ENCODE peak calls at places on chromosome 14, in nine cellular contexts. One of them, this sample, is unnamed.

GRCh38 chr14:103558071-103558882 is 4.2 kb downstream of the BAG5 start:
- DNase-seq in left kidney: peak; percentile 89
- DNase-seq in M059J: peak; percentile 91
- DNase-seq in CD8-positive, alpha-beta T cell: no peak
- DNase-seq in G401: no peak
- DNase-seq in naive B cell: no peak
- DNase-seq in NCI-H2171 treated with DMSO at 0.1 percent for 48 hours: no peak
- DNase-seq in T follicular helper cell: no peak
- DNase-seq in amniotic epithelial cell: peak; percentile 97
- DNase-seq in this sample: no peak

GRCh38 chr14:61503167-61503801 is 181.9 kb downstream of the PRKCH start:
- DNase-seq in naive B cell: peak; percentile 83
- DNase-seq in M059J: peak; percentile 50
- DNase-seq in amniotic epithelial cell: peak; percentile 62
- DNase-seq in left kidney: no peak
- DNase-seq in T follicular helper cell: peak; percentile 53
- DNase-seq in G401: no peak
- DNase-seq in CD8-positive, alpha-beta T cell: peak; percentile 62
- DNase-seq in NCI-H2171 treated with DMSO at 0.1 percent for 48 hours: peak; percentile 56
- DNase-seq in this sample: no peak

GRCh38 chr14:54475911-54476310 is 12.9 kb downstream of the GMFB start:
- DNase-seq in G401: peak; percentile 20
- DNase-seq in CD8-positive, alpha-beta T cell: no peak
- DNase-seq in NCI-H2171 treated with DMSO at 0.1 percent for 48 hours: no peak
- DNase-seq in naive B cell: no peak
- DNase-seq in T follicular helper cell: no peak
- DNase-seq in left kidney: no peak
- DNase-seq in amniotic epithelial cell: no peak
- DNase-seq in M059J: no peak
- DNase-seq in this sample: no peak

GRCh38 chr14:100305446-100306255 is 593 bp downstream of the SLC25A29 start:
- DNase-seq in M059J: no peak
- DNase-seq in CD8-positive, alpha-beta T cell: peak; percentile 69
- DNase-seq in NCI-H2171 treated with DMSO at 0.1 percent for 48 hours: peak; percentile 43
- DNase-seq in left kidney: peak; percentile 71
- DNase-seq in T follicular helper cell: peak; percentile 32
- DNase-seq in G401: no peak
- DNase-seq in naive B cell: peak; percentile 28
- DNase-seq in amniotic epithelial cell: no peak
- DNase-seq in this sample: peak; percentile 61

GRCh38 chr14:65164068-65164824 is 61.9 kb upstream of the MAX start:
- DNase-seq in naive B cell: peak; percentile 53
- DNase-seq in amniotic epithelial cell: peak; percentile 40
- DNase-seq in M059J: peak; percentile 58
- DNase-seq in CD8-positive, alpha-beta T cell: peak; percentile 44
- DNase-seq in NCI-H2171 treated with DMSO at 0.1 percent for 48 hours: peak; percentile 71
- DNase-seq in T follicular helper cell: peak; percentile 20
- DNase-seq in left kidney: peak; percentile 73
- DNase-seq in G401: peak; percentile 78
- DNase-seq in this sample: peak; percentile 69

GRCh38 chr14:52265248-52265647 is 2.2 kb upstream of the PTGDR start:
- DNase-seq in T follicular helper cell: no peak
- DNase-seq in left kidney: no peak
- DNase-seq in NCI-H2171 treated with DMSO at 0.1 percent for 48 hours: no peak
- DNase-seq in amniotic epithelial cell: no peak
- DNase-seq in CD8-positive, alpha-beta T cell: no peak
- DNase-seq in naive B cell: no peak
- DNase-seq in M059J: no peak
- DNase-seq in G401: no peak
- DNase-seq in this sample: no peak

GRCh38 chr14:74414793-74415437 is 11.1 kb downstream of the SYNDIG1L start:
- DNase-seq in amniotic epithelial cell: no peak
- DNase-seq in G401: no peak
- DNase-seq in CD8-positive, alpha-beta T cell: no peak
- DNase-seq in NCI-H2171 treated with DMSO at 0.1 percent for 48 hours: peak; percentile 45
- DNase-seq in left kidney: peak; percentile 62
- DNase-seq in T follicular helper cell: no peak
- DNase-seq in naive B cell: no peak
- DNase-seq in M059J: no peak
- DNase-seq in this sample: peak; percentile 37

GRCh38 chr14:64857979-64858740 is 21.5 kb downstream of the SPTB start:
- DNase-seq in naive B cell: no peak
- DNase-seq in left kidney: peak; percentile 57
- DNase-seq in T follicular helper cell: no peak
- DNase-seq in CD8-positive, alpha-beta T cell: no peak
- DNase-seq in NCI-H2171 treated with DMSO at 0.1 percent for 48 hours: no peak
- DNase-seq in G401: peak; percentile 86
- DNase-seq in M059J: no peak
- DNase-seq in amniotic epithelial cell: no peak
- DNase-seq in this sample: no peak

GRCh38 chr14:105582639-105583038 is 56.3 kb downstream of the TMEM121 start:
- DNase-seq in M059J: no peak
- DNase-seq in NCI-H2171 treated with DMSO at 0.1 percent for 48 hours: no peak
- DNase-seq in T follicular helper cell: no peak
- DNase-seq in CD8-positive, alpha-beta T cell: no peak
- DNase-seq in G401: no peak
- DNase-seq in naive B cell: no peak
- DNase-seq in left kidney: no peak
- DNase-seq in amniotic epithelial cell: no peak
- DNase-seq in this sample: no peak

GRCh38 chr14:61512026-61512425 is 183.3 kb upstream of the HIF1A start:
- DNase-seq in M059J: no peak
- DNase-seq in CD8-positive, alpha-beta T cell: no peak
- DNase-seq in NCI-H2171 treated with DMSO at 0.1 percent for 48 hours: no peak
- DNase-seq in T follicular helper cell: no peak
- DNase-seq in G401: peak; percentile 69
- DNase-seq in naive B cell: no peak
- DNase-seq in left kidney: peak; percentile 37
- DNase-seq in amniotic epithelial cell: peak; percentile 70
- DNase-seq in this sample: no peak

GRCh38 chr14:95490727-95491451 is 25.6 kb downstream of the SYNE3 start:
- DNase-seq in amniotic epithelial cell: no peak
- DNase-seq in T follicular helper cell: no peak
- DNase-seq in CD8-positive, alpha-beta T cell: no peak
- DNase-seq in left kidney: no peak
- DNase-seq in naive B cell: no peak
- DNase-seq in G401: no peak
- DNase-seq in NCI-H2171 treated with DMSO at 0.1 percent for 48 hours: no peak
- DNase-seq in M059J: no peak
- DNase-seq in this sample: no peak

GRCh38 chr14:24289649-24290283 is 9.8 kb downstream of the DHRS1 start:
- DNase-seq in CD8-positive, alpha-beta T cell: peak; percentile 13
- DNase-seq in T follicular helper cell: no peak
- DNase-seq in NCI-H2171 treated with DMSO at 0.1 percent for 48 hours: no peak
- DNase-seq in amniotic epithelial cell: no peak
- DNase-seq in left kidney: no peak
- DNase-seq in G401: no peak
- DNase-seq in naive B cell: peak; percentile 29
- DNase-seq in M059J: no peak
- DNase-seq in this sample: no peak

GRCh38 chr14:33555710-33556350 is 395.0 kb downstream of the EGLN3 start:
- DNase-seq in left kidney: no peak
- DNase-seq in NCI-H2171 treated with DMSO at 0.1 percent for 48 hours: no peak
- DNase-seq in naive B cell: no peak
- DNase-seq in G401: no peak
- DNase-seq in CD8-positive, alpha-beta T cell: no peak
- DNase-seq in amniotic epithelial cell: no peak
- DNase-seq in M059J: no peak
- DNase-seq in T follicular helper cell: no peak
- DNase-seq in this sample: no peak

GRCh38 chr14:96150214-96150613 is 54.4 kb upstream of the BDKRB2 start:
- DNase-seq in naive B cell: no peak
- DNase-seq in CD8-positive, alpha-beta T cell: no peak
- DNase-seq in T follicular helper cell: no peak
- DNase-seq in amniotic epithelial cell: no peak
- DNase-seq in M059J: no peak
- DNase-seq in G401: no peak
- DNase-seq in left kidney: no peak
- DNase-seq in NCI-H2171 treated with DMSO at 0.1 percent for 48 hours: no peak
- DNase-seq in this sample: no peak

GRCh38 chr14:71852201-71852600 is 80.0 kb upstream of the RGS6 start:
- DNase-seq in naive B cell: no peak
- DNase-seq in amniotic epithelial cell: peak; percentile 88
- DNase-seq in T follicular helper cell: no peak
- DNase-seq in NCI-H2171 treated with DMSO at 0.1 percent for 48 hours: peak; percentile 80
- DNase-seq in left kidney: no peak
- DNase-seq in G401: no peak
- DNase-seq in M059J: no peak
- DNase-seq in CD8-positive, alpha-beta T cell: no peak
- DNase-seq in this sample: peak; percentile 2

GRCh38 chr14:74401504-74402241 is 24.3 kb downstream of the SYNDIG1L start:
- DNase-seq in CD8-positive, alpha-beta T cell: peak; percentile 61
- DNase-seq in M059J: peak; percentile 12
- DNase-seq in left kidney: peak; percentile 87
- DNase-seq in G401: no peak
- DNase-seq in T follicular helper cell: peak; percentile 21
- DNase-seq in naive B cell: peak; percentile 89
- DNase-seq in NCI-H2171 treated with DMSO at 0.1 percent for 48 hours: peak; percentile 77
- DNase-seq in amniotic epithelial cell: no peak
- DNase-seq in this sample: peak; percentile 40

GRCh38 chr14:89504602-89505320 is 87.7 kb upstream of the FOXN3 start:
- DNase-seq in naive B cell: no peak
- DNase-seq in NCI-H2171 treated with DMSO at 0.1 percent for 48 hours: no peak
- DNase-seq in T follicular helper cell: no peak
- DNase-seq in left kidney: no peak
- DNase-seq in amniotic epithelial cell: peak; percentile 67
- DNase-seq in G401: peak; percentile 10
- DNase-seq in M059J: peak; percentile 77
- DNase-seq in CD8-positive, alpha-beta T cell: no peak
- DNase-seq in this sample: no peak

GRCh38 chr14:27553820-27554219 is 956.0 kb upstream of the NOVA1 start:
- DNase-seq in CD8-positive, alpha-beta T cell: no peak
- DNase-seq in amniotic epithelial cell: no peak
- DNase-seq in naive B cell: no peak
- DNase-seq in left kidney: peak; percentile 29
- DNase-seq in T follicular helper cell: no peak
- DNase-seq in G401: peak; percentile 3
- DNase-seq in NCI-H2171 treated with DMSO at 0.1 percent for 48 hours: no peak
- DNase-seq in M059J: no peak
- DNase-seq in this sample: peak; percentile 6

GRCh38 chr14:91356218-91356763 is 61.3 kb downstream of the CCDC88C start:
- DNase-seq in naive B cell: peak; percentile 53
- DNase-seq in CD8-positive, alpha-beta T cell: no peak
- DNase-seq in G401: no peak
- DNase-seq in M059J: no peak
- DNase-seq in amniotic epithelial cell: no peak
- DNase-seq in left kidney: peak; percentile 90
- DNase-seq in T follicular helper cell: no peak
- DNase-seq in NCI-H2171 treated with DMSO at 0.1 percent for 48 hours: no peak
- DNase-seq in this sample: no peak

GRCh38 chr14:102523200-102524025 is 13.8 kb upstream of the ANKRD9 start:
- DNase-seq in NCI-H2171 treated with DMSO at 0.1 percent for 48 hours: peak; percentile 25
- DNase-seq in left kidney: no peak
- DNase-seq in T follicular helper cell: no peak
- DNase-seq in M059J: no peak
- DNase-seq in G401: no peak
- DNase-seq in naive B cell: no peak
- DNase-seq in amniotic epithelial cell: no peak
- DNase-seq in CD8-positive, alpha-beta T cell: no peak
- DNase-seq in this sample: peak; percentile 52

GRCh38 chr14:32821989-32822653 is 116.6 kb upstream of the NPAS3 start:
- DNase-seq in NCI-H2171 treated with DMSO at 0.1 percent for 48 hours: no peak
- DNase-seq in M059J: peak; percentile 51
- DNase-seq in amniotic epithelial cell: no peak
- DNase-seq in CD8-positive, alpha-beta T cell: no peak
- DNase-seq in left kidney: no peak
- DNase-seq in G401: no peak
- DNase-seq in naive B cell: no peak
- DNase-seq in T follicular helper cell: no peak
- DNase-seq in this sample: no peak

GRCh38 chr14:73365727-73366126 is 92.6 kb downstream of the NUMB start:
- DNase-seq in left kidney: no peak
- DNase-seq in naive B cell: no peak
- DNase-seq in M059J: no peak
- DNase-seq in T follicular helper cell: no peak
- DNase-seq in NCI-H2171 treated with DMSO at 0.1 percent for 48 hours: no peak
- DNase-seq in amniotic epithelial cell: peak; percentile 12
- DNase-seq in CD8-positive, alpha-beta T cell: no peak
- DNase-seq in G401: no peak
- DNase-seq in this sample: no peak

GRCh38 chr14:85248881-85249635 is 280.9 kb upstream of the FLRT2 start:
- DNase-seq in T follicular helper cell: no peak
- DNase-seq in CD8-positive, alpha-beta T cell: no peak
- DNase-seq in M059J: no peak
- DNase-seq in left kidney: no peak
- DNase-seq in naive B cell: no peak
- DNase-seq in G401: no peak
- DNase-seq in NCI-H2171 treated with DMSO at 0.1 percent for 48 hours: no peak
- DNase-seq in amniotic epithelial cell: peak; percentile 46
- DNase-seq in this sample: no peak

GRCh38 chr14:40656301-40656700 is 950.4 kb upstream of the LRFN5 start:
- DNase-seq in G401: no peak
- DNase-seq in M059J: no peak
- DNase-seq in amniotic epithelial cell: no peak
- DNase-seq in NCI-H2171 treated with DMSO at 0.1 percent for 48 hours: no peak
- DNase-seq in T follicular helper cell: no peak
- DNase-seq in left kidney: no peak
- DNase-seq in CD8-positive, alpha-beta T cell: no peak
- DNase-seq in naive B cell: no peak
- DNase-seq in this sample: no peak

GRCh38 chr14:86838363-86838762 is 1154.6 kb downstream of the GALC start:
- DNase-seq in NCI-H2171 treated with DMSO at 0.1 percent for 48 hours: no peak
- DNase-seq in left kidney: no peak
- DNase-seq in T follicular helper cell: no peak
- DNase-seq in G401: no peak
- DNase-seq in naive B cell: no peak
- DNase-seq in CD8-positive, alpha-beta T cell: no peak
- DNase-seq in M059J: peak; percentile 16
- DNase-seq in amniotic epithelial cell: no peak
- DNase-seq in this sample: no peak

GRCh38 chr14:104557086-104557485 is 22.5 kb upstream of the C14orf180 start:
- DNase-seq in CD8-positive, alpha-beta T cell: no peak
- DNase-seq in amniotic epithelial cell: no peak
- DNase-seq in M059J: no peak
- DNase-seq in G401: no peak
- DNase-seq in T follicular helper cell: no peak
- DNase-seq in left kidney: no peak
- DNase-seq in naive B cell: no peak
- DNase-seq in NCI-H2171 treated with DMSO at 0.1 percent for 48 hours: no peak
- DNase-seq in this sample: no peak

GRCh38 chr14:22814373-22814772 is 862 bp downstream of the SLC7A7 start:
- DNase-seq in T follicular helper cell: no peak
- DNase-seq in G401: no peak
- DNase-seq in CD8-positive, alpha-beta T cell: no peak
- DNase-seq in naive B cell: no peak
- DNase-seq in NCI-H2171 treated with DMSO at 0.1 percent for 48 hours: no peak
- DNase-seq in left kidney: no peak
- DNase-seq in amniotic epithelial cell: no peak
- DNase-seq in M059J: no peak
- DNase-seq in this sample: no peak

GRCh38 chr14:92928258-92928629 is 5.3 kb downstream of the CHGA start:
- DNase-seq in G401: no peak
- DNase-seq in amniotic epithelial cell: no peak
- DNase-seq in T follicular helper cell: no peak
- DNase-seq in left kidney: no peak
- DNase-seq in NCI-H2171 treated with DMSO at 0.1 percent for 48 hours: no peak
- DNase-seq in M059J: no peak
- DNase-seq in naive B cell: no peak
- DNase-seq in CD8-positive, alpha-beta T cell: no peak
- DNase-seq in this sample: no peak

GRCh38 chr14:65255029-65255545 is 152.8 kb upstream of the MAX start:
- DNase-seq in left kidney: no peak
- DNase-seq in CD8-positive, alpha-beta T cell: no peak
- DNase-seq in amniotic epithelial cell: peak; percentile 76
- DNase-seq in NCI-H2171 treated with DMSO at 0.1 percent for 48 hours: no peak
- DNase-seq in T follicular helper cell: no peak
- DNase-seq in G401: no peak
- DNase-seq in naive B cell: no peak
- DNase-seq in M059J: peak; percentile 94
- DNase-seq in this sample: no peak

GRCh38 chr14:85416771-85417170 is 113.2 kb upstream of the FLRT2 start:
- DNase-seq in T follicular helper cell: no peak
- DNase-seq in left kidney: no peak
- DNase-seq in G401: no peak
- DNase-seq in amniotic epithelial cell: peak; percentile 91
- DNase-seq in CD8-positive, alpha-beta T cell: no peak
- DNase-seq in M059J: no peak
- DNase-seq in naive B cell: no peak
- DNase-seq in NCI-H2171 treated with DMSO at 0.1 percent for 48 hours: no peak
- DNase-seq in this sample: no peak

GRCh38 chr14:102781063-102781462 is 3.8 kb downstream of the TRAF3 start:
- DNase-seq in G401: peak; percentile 23
- DNase-seq in M059J: no peak
- DNase-seq in amniotic epithelial cell: no peak
- DNase-seq in left kidney: no peak
- DNase-seq in NCI-H2171 treated with DMSO at 0.1 percent for 48 hours: no peak
- DNase-seq in naive B cell: no peak
- DNase-seq in T follicular helper cell: no peak
- DNase-seq in CD8-positive, alpha-beta T cell: no peak
- DNase-seq in this sample: peak; percentile 49

This sample was measured in NCI-H82.